ENCODE peak calls at places on chromosomes 6 and 20, in nine cellular contexts. Q, L, D, V, B, H, T, N and E are unnamed samples.

GRCh38 chr6:163301721-163302635 is 112.5 kb upstream of the QKI start:
- DNase-seq in Q (peak), V (no peak), H (no peak), N (no peak), D (no peak), T (no peak), L (no peak), B (no peak), E (no peak)

GRCh38 chr6:140480852-140481251 is 1106.4 kb upstream of the CITED2 start:
- DNase-seq in L (peak), T (no peak), Q (no peak), D (no peak), V (no peak), N (no peak), B (no peak), H (peak), E (no peak)

GRCh38 chr20:34709836-34710567 is 5.9 kb downstream of the TP53INP2 start:
- DNase-seq in V (no peak), B (peak), H (peak), Q (peak), D (peak), N (peak), T (peak), L (peak), E (no peak)

GRCh38 chr6:24974182-24975171 is 38.7 kb upstream of the RIPOR2 start:
- DNase-seq in Q (no peak), H (peak), B (no peak), T (peak), L (no peak), N (no peak), D (no peak), V (peak), E (peak)

GRCh38 chr6:136115941-136116340 is 134.2 kb downstream of the MTFR2 start:
- DNase-seq in T (no peak), N (no peak), D (no peak), B (no peak), V (no peak), L (no peak), H (no peak), Q (no peak), E (no peak)

GRCh38 chr20:17612287-17612974 is 42.6 kb downstream of the DSTN start:
- DNase-seq in H (peak), V (peak), B (no peak), D (peak), Q (no peak), T (no peak), N (peak), L (peak), E (no peak)

GRCh38 chr6:2909718-2910117 is 6.6 kb upstream of the SERPINB9 start:
- DNase-seq in T (no peak), D (no peak), V (no peak), B (no peak), N (no peak), H (peak), L (peak), Q (no peak), E (no peak)

GRCh38 chr6:84082693-84083265 is 49.2 kb downstream of the MRAP2 start:
- DNase-seq in B (no peak), L (no peak), T (no peak), Q (peak), N (no peak), V (no peak), D (peak), H (no peak), E (no peak)

GRCh38 chr6:129105793-129106192 is 222.9 kb downstream of the LAMA2 start:
- DNase-seq in V (no peak), T (no peak), L (no peak), B (no peak), Q (no peak), H (no peak), D (no peak), N (no peak), E (no peak)

GRCh38 chr6:27839303-27840081 is 72.7 kb downstream of the OR2B2 start:
- DNase-seq in T (peak), H (peak), V (peak), N (peak), B (peak), D (no peak), L (peak), Q (no peak), E (peak)

GRCh38 chr20:36988494-36988966 is 37.0 kb upstream of the SAMHD1 start:
- DNase-seq in H (peak), Q (no peak), T (peak), L (peak), D (no peak), V (peak), B (no peak), N (no peak), E (no peak)

GRCh38 chr20:32524871-32525501 is 60.1 kb downstream of the NOL4L start:
- DNase-seq in V (no peak), B (no peak), N (peak), Q (no peak), L (no peak), D (no peak), T (no peak), H (no peak), E (no peak)

GRCh38 chr20:33280775-33281174 is 2.2 kb upstream of the BPIFB1 start:
- DNase-seq in D (no peak), N (no peak), T (no peak), Q (no peak), H (no peak), V (no peak), L (no peak), B (no peak), E (no peak)

GRCh38 chr20:37468886-37469285 is 52.2 kb upstream of the NNAT start:
- DNase-seq in B (no peak), D (no peak), V (no peak), L (no peak), Q (no peak), N (no peak), T (no peak), H (no peak), E (no peak)

GRCh38 chr20:2109425-2110210 is 8.0 kb downstream of the STK35 start:
- DNase-seq in L (no peak), T (no peak), B (peak), N (no peak), D (no peak), Q (no peak), V (no peak), H (peak), E (no peak)

GRCh38 chr20:37364927-37365272 is 19.0 kb downstream of the SRC start:
- DNase-seq in Q (no peak), L (no peak), B (no peak), H (no peak), N (peak), T (no peak), V (no peak), D (no peak), E (peak)

GRCh38 chr20:15155848-15156401 is 818.5 kb upstream of the FLRT3 start:
- DNase-seq in T (peak), V (peak), D (no peak), N (no peak), B (no peak), L (no peak), Q (no peak), H (peak), E (no peak)

GRCh38 chr6:99333068-99333467 is 16.4 kb downstream of the FAXC start:
- DNase-seq in D (no peak), T (no peak), Q (no peak), N (no peak), L (no peak), H (no peak), B (no peak), V (no peak), E (no peak)

GRCh38 chr20:37533154-37533715 is 5.6 kb upstream of the BLCAP start:
- DNase-seq in Q (no peak), V (no peak), N (no peak), D (no peak), T (no peak), B (no peak), L (no peak), H (peak), E (no peak)

GRCh38 chr6:15876406-15876805 is 213.6 kb upstream of the DTNBP1 start:
- DNase-seq in B (peak), D (no peak), T (peak), H (peak), L (peak), V (peak), N (no peak), Q (no peak), E (no peak)

GRCh38 chr6:41687501-41688175 is 47.8 kb downstream of the TFEB start:
- DNase-seq in V (no peak), L (no peak), D (peak), Q (no peak), H (no peak), N (peak), B (peak), T (no peak), E (no peak)

GRCh38 chr6:105510746-105511145 is 107.9 kb upstream of the PREP start:
- DNase-seq in D (no peak), N (peak), T (no peak), L (peak), H (peak), Q (no peak), B (no peak), V (peak), E (no peak)

GRCh38 chr6:33419580-33420492 is at the start of gene SYNGAP1:
- DNase-seq in B (peak), L (peak), N (peak), D (peak), V (no peak), H (peak), T (no peak), Q (no peak), E (peak)

DNA sequence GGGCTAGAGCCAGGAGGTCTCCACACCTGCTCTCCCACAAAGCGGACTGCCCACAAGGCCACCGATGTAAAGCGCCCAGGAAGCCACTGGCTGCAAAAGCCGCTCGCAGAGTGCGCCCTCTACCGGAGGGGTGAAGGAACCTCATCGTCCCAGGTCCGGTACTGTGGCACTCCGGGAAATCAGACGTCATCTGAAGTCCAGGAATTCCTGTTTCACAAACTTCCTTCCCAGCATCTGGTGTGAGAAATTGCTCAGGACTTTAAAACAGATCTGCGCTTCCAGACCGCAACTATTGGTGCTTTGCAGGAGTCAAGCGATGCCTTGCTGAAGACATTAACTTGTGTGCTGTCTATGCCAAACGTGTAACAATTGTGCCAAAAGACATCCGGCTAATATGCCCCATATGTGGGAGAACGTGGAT is 115.1 kb upstream of the ARID1B start:
- DNase-seq in L (no peak), T (peak), Q (no peak), H (peak), V (peak), N (no peak), B (peak), D (peak), E (peak)
- H2AFZ ChIP-seq in L (peak), T (peak), Q (peak), H (peak), V (peak), N (no peak), B (no peak), D (no peak), E (no peak)

GRCh38 chr6:76697585-76697984 is 625.1 kb upstream of the IMPG1 start:
- DNase-seq in L (no peak), T (peak), D (peak), N (no peak), B (no peak), H (peak), Q (no peak), V (no peak), E (no peak)
- H2AFZ ChIP-seq in L (no peak), T (no peak), D (no peak), N (no peak), B (no peak), H (no peak), Q (no peak), V (no peak), E (no peak)

DNA sequence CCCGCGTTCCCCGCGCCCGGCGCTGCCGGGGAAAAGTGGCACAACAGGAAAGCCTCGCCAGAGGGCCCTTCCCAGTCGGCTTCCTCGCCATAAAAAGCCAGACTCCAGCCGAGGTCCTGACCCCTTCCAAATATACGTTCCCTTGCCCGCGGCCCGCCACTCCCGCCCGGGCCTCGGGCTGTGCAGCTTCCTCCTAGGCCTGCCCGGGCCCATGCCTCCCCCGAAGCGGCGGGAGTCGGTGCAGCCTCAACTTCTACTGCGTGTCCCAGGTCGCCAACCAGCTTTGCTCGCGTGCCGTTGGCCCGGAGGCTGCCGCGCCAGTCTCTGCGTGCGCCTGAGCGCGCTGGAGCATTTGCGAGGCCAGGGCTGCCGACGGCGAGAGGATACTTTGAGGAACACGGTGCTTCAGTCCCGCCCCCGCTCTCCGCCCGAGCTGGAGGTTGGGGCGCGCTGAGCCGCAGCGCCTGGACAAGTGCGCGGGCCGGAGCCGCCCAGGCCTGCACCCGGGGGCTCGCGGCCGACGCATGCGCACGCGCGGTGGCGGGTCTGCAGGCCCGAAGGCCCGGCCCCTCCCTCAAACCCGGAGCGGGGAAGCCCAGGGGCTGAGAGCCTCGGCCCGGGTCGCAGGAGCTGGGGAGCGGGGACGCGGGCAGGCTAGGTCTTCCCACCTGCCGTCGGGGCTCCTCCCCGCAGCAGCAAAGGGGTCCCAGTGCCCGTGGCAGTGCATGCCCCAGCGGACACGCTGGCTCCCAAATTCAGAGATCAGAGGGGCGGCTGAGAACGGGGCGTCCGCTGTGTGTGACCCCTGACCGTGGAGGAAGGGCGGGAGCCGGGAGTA is 10.2 kb downstream of the FOXC1 start:
- DNase-seq in Q (no peak), V (no peak), D (peak), B (no peak), L (no peak), N (peak), H (peak), T (no peak), E (no peak)
- H2AFZ ChIP-seq in Q (peak), V (no peak), D (peak), B (peak), L (peak), N (no peak), H (peak), T (no peak), E (no peak)

GRCh38 chr6:148064406-148065134 is 278.1 kb upstream of the SASH1 start:
- DNase-seq in D (no peak), L (peak), T (peak), N (no peak), V (peak), B (peak), Q (no peak), H (peak), E (no peak)

GRCh38 chr6:148074291-148074690 is 268.3 kb upstream of the SASH1 start:
- DNase-seq in N (no peak), V (no peak), Q (no peak), D (no peak), B (no peak), L (no peak), T (no peak), H (no peak), E (no peak)

GRCh38 chr6:148069256-148069655 is 273.4 kb upstream of the SASH1 start:
- DNase-seq in D (no peak), H (no peak), T (no peak), L (peak), Q (no peak), V (no peak), B (no peak), N (no peak), E (no peak)

DNA sequence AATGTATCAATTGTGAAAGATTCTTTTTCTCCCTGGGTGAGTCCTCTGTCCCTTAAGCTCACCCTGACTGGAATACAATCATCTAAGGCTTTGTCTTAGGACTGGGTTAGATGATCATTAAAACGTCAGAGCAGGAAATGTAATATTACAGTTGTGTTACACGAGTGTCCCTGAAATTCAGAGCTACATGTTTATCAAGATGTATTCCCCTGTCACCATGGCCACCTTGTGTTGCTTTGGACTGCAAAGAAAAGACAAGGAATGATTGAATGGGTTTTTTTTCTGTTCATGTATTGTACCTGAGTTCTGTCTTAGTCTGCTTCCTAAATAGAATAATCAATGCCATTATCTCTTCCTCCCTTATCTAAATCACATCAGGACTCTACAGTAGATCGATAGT is 274.2 kb upstream of the SASH1 start:
- DNase-seq in L (no peak), D (no peak), V (no peak), N (no peak), Q (no peak), B (no peak), T (no peak), H (no peak), E (no peak)
- H2AFZ ChIP-seq in L (no peak), D (no peak), V (no peak), N (no peak), Q (no peak), B (no peak), T (no peak), H (no peak), E (no peak)